ENCODE peak calls at places on chromosomes 2 and 18, in four cellular contexts. P, A, K and O are unnamed samples.

GRCh38 chr2:148751907-148752306 is 107.4 kb downstream of the EPC2 start:
- DNase-seq in A (no peak), P (no peak), K (no peak), O (no peak)

GRCh38 chr18:12085786-12086185 is 7.9 kb upstream of the ANKRD62 start:
- DNase-seq in P (no peak), K (no peak), A (no peak), O (no peak)

GRCh38 chr2:36420569-36421164 is 65.1 kb downstream of the CRIM1 start:
- DNase-seq in A (no peak), P (no peak), K (no peak), O (no peak)

GRCh38 chr2:27306657-27307544 is 1.3 kb downstream of the UCN start:
- DNase-seq in P (no peak), K (no peak), A (no peak), O (peak; percentile 82)

GRCh38 chr2:112749755-112750559 is 14.5 kb downstream of the CKAP2L start:
- DNase-seq in K (peak; percentile 58), P (peak; percentile 62), A (peak; percentile 88), O (peak; percentile 22)

GRCh38 chr2:121088251-121089004 is 196.6 kb downstream of the TFCP2L1 start:
- DNase-seq in K (no peak), A (peak; percentile 80), P (no peak), O (no peak)

GRCh38 chr2:166468124-166469024 is 25.7 kb downstream of the SCN7A start:
- DNase-seq in P (no peak), K (no peak), A (peak; percentile 50), O (no peak)

GRCh38 chr18:59874166-59874565 is 25.6 kb upstream of the PMAIP1 start:
- DNase-seq in K (peak; percentile 40), A (peak; percentile 61), P (no peak), O (no peak)

GRCh38 chr2:43100883-43101662 is 125.3 kb downstream of the ZFP36L2 start:
- DNase-seq in A (peak; percentile 63), P (no peak), K (no peak), O (no peak)

GRCh38 chr18:79379931-79380815 is 15.6 kb upstream of the NFATC1 start:
- DNase-seq in A (no peak), K (no peak), P (no peak), O (peak; percentile 85)

GRCh38 chr2:118954297-118955060 is 12.5 kb downstream of the MARCO start:
- DNase-seq in A (no peak), K (no peak), P (no peak), O (no peak)

GRCh38 chr2:217662984-217663602 is 339.7 kb downstream of the TNS1 start:
- DNase-seq in A (no peak), P (no peak), K (no peak), O (no peak)

GRCh38 chr2:173184031-173185004 is 108.7 kb downstream of the MAP3K20 start:
- DNase-seq in A (peak; percentile 97), P (no peak), K (peak; percentile 75), O (no peak)

GRCh38 chr2:118266086-118266485 is 177.8 kb downstream of the INSIG2 start:
- DNase-seq in A (no peak), K (no peak), P (no peak), O (no peak)

GRCh38 chr18:55779711-55780590 is 192.0 kb upstream of the TCF4 start:
- DNase-seq in K (peak; percentile 7), P (peak; percentile 28), A (peak; percentile 57), O (peak; percentile 22)

GRCh38 chr2:96236882-96237281 is 28.3 kb upstream of the STARD7 start:
- DNase-seq in P (no peak), A (no peak), K (no peak), O (no peak)